ENCODE peak calls at places on chromosome 2, in seven cellular contexts. U, Y, X, Z, K, D and B are unnamed samples.

GRCh38 chr2:37506407-37507068 is 162.1 kb downstream of the QPCT start:
- DNase-seq in U (no peak), Y (no peak), X (peak; percentile 27), Z (no peak), K (no peak), D (no peak), B (no peak)

GRCh38 chr2:186346216-186346615 is 139.8 kb upstream of the ZC3H15 start:
- DNase-seq in U (no peak), Y (no peak), X (no peak), Z (no peak), K (no peak), D (no peak), B (no peak)

GRCh38 chr2:63737085-63737701 is 104.5 kb upstream of the UGP2 start:
- DNase-seq in U (no peak), Y (no peak), X (no peak), Z (no peak), K (no peak), D (no peak), B (no peak)

GRCh38 chr2:236638707-236639106 is 69.1 kb downstream of the ACKR3 start:
- DNase-seq in U (no peak), Y (no peak), X (no peak), Z (no peak), K (no peak), D (no peak), B (no peak)

GRCh38 chr2:218631837-218632236 is 24.1 kb downstream of the PLCD4 start:
- DNase-seq in U (peak; percentile 41), Y (no peak), X (peak; percentile 33), Z (no peak), K (no peak), D (no peak), B (peak; percentile 17)

GRCh38 chr2:177165731-177166711 is 46.6 kb upstream of the HNRNPA3 start:
- DNase-seq in U (no peak), Y (peak; percentile 32), X (peak; percentile 59), Z (peak; percentile 67), K (no peak), D (no peak), B (peak; percentile 48)

GRCh38 chr2:122023059-122023879 is 267.8 kb downstream of the TSN start:
- DNase-seq in U (no peak), Y (no peak), X (no peak), Z (peak; percentile 61), K (no peak), D (no peak), B (no peak)

GRCh38 chr2:110747522-110748488 is 15.4 kb downstream of the ACOXL start:
- DNase-seq in U (no peak), Y (no peak), X (no peak), Z (no peak), K (no peak), D (no peak), B (no peak)

GRCh38 chr2:24577481-24577880 is 86.4 kb downstream of the NCOA1 start:
- DNase-seq in U (no peak), Y (no peak), X (no peak), Z (peak; percentile 36), K (no peak), D (no peak), B (no peak)

GRCh38 chr2:128608911-128609880 is 290.5 kb upstream of the HS6ST1 start:
- DNase-seq in U (no peak), Y (no peak), X (no peak), Z (no peak), K (no peak), D (no peak), B (no peak)

GRCh38 chr2:204645018-204645775 is 99.9 kb downstream of the PARD3B start:
- DNase-seq in U (no peak), Y (peak; percentile 33), X (peak; percentile 56), Z (no peak), K (no peak), D (peak; percentile 9), B (peak; percentile 23)